ENCODE peak calls at places on chromosomes 2 and 18, in eight cellular contexts. B is fibroblast of lung, C is progenitor cell of endocrine pancreas, V is astrocyte of the spinal cord, X is suprapubic skin, P is AG10803, L is SK-N-SH, I is RWPE1. W is an unnamed sample.

GRCh38 chr2:145141981-145142380 is 622.1 kb upstream of the ZEB2 start:
- DNase-seq in X (no peak), C (no peak), B (no peak), L (no peak), I (no peak), P (no peak), V (no peak), W (no peak)

GRCh38 chr2:215619989-215620388 is 184.1 kb upstream of the FN1 start:
- DNase-seq in C (no peak), P (no peak), B (no peak), X (no peak), L (no peak), V (no peak), I (no peak), W (no peak)

GRCh38 chr2:64260817-64261216 is 116.6 kb upstream of the PELI1 start:
- DNase-seq in C (no peak), P (no peak), X (no peak), L (no peak), I (no peak), V (no peak), B (no peak), W (no peak)

GRCh38 chr2:181750305-181750704 is 70.0 kb upstream of the NEUROD1 start:
- DNase-seq in V (no peak), L (no peak), X (no peak), P (no peak), I (no peak), B (no peak), C (no peak), W (no peak)

GRCh38 chr2:38439226-38439612 is 62.1 kb upstream of the ATL2 start:
- DNase-seq in B (no peak), C (no peak), X (no peak), V (no peak), P (no peak), L (no peak), I (no peak), W (no peak)

GRCh38 chr2:63865159-63865799 is 23.6 kb downstream of the UGP2 start:
- DNase-seq in L (no peak), B (no peak), C (no peak), V (no peak), P (peak; percentile 88), X (no peak), I (no peak), W (no peak)

GRCh38 chr2:230564805-230565779 is 147.6 kb upstream of the CAB39 start:
- DNase-seq in P (no peak), X (no peak), C (no peak), I (no peak), B (peak; percentile 70), L (no peak), V (no peak), W (no peak)

GRCh38 chr2:63590621-63591408 is 2.1 kb downstream of the MDH1 start:
- DNase-seq in X (no peak), P (no peak), V (no peak), L (no peak), C (no peak), B (no peak), I (no peak), W (no peak)

GRCh38 chr18:59416818-59417217 is 57.8 kb upstream of the LMAN1 start:
- DNase-seq in X (no peak), I (no peak), C (no peak), B (no peak), P (no peak), L (no peak), V (no peak), W (no peak)

GRCh38 chr2:120599064-120599463 is 136.6 kb upstream of the GLI2 start:
- DNase-seq in B (no peak), X (no peak), I (no peak), L (no peak), P (no peak), V (no peak), C (no peak), W (no peak)

GRCh38 chr2:27591745-27592144 is 8.9 kb downstream of the ZNF512 start:
- DNase-seq in P (peak; percentile 1), C (no peak), I (no peak), V (no peak), B (peak; percentile 17), L (no peak), X (no peak), W (no peak)

GRCh38 chr18:42635378-42636048 is 480.0 kb downstream of the RIT2 start:
- DNase-seq in V (no peak), X (no peak), L (peak; percentile 7), I (no peak), C (no peak), B (no peak), P (no peak), W (no peak)

GRCh38 chr18:77129150-77129551 is 3.4 kb downstream of the MBP start:
- DNase-seq in P (peak; percentile 95), V (peak; percentile 96), I (no peak), X (no peak), L (no peak), C (no peak), B (peak; percentile 99), W (peak; percentile 97)

GRCh38 chr2:70133521-70134348 is 46.5 kb downstream of the PCBP1 start:
- DNase-seq in X (no peak), B (peak; percentile 91), I (no peak), C (no peak), P (no peak), V (peak; percentile 55), L (no peak), W (peak; percentile 62)

GRCh38 chr2:230312638-230313037 is 14.4 kb upstream of the SP140L start:
- DNase-seq in V (peak; percentile 1), B (peak; percentile 58), C (no peak), I (no peak), X (no peak), L (no peak), P (peak; percentile 31), W (no peak)

GRCh38 chr2:160207804-160208661 is 8.0 kb upstream of the ITGB6 start:
- DNase-seq in C (no peak), X (no peak), I (peak; percentile 91), B (peak; percentile 96), L (peak; percentile 66), V (peak; percentile 94), P (peak; percentile 98), W (peak; percentile 93)

GRCh38 chr2:101775092-101775491 is 77.6 kb downstream of the MAP4K4 start:
- DNase-seq in I (no peak), C (no peak), X (no peak), B (peak; percentile 42), V (no peak), L (no peak), P (no peak), W (no peak)

GRCh38 chr18:47260138-47260923 is 8.9 kb upstream of the SKOR2 start:
- DNase-seq in I (peak; percentile 38), V (peak; percentile 55), B (peak; percentile 44), P (peak; percentile 23), C (peak; percentile 86), L (peak; percentile 78), X (no peak), W (peak; percentile 27)

GRCh38 chr18:77135339-77136075 is 2.9 kb upstream of the MBP start:
- DNase-seq in P (no peak), I (no peak), B (no peak), V (no peak), C (no peak), X (no peak), L (no peak), W (no peak)

GRCh38 chr2:181371782-181372292 is 85.3 kb upstream of the ITGA4 start:
- DNase-seq in P (peak; percentile 92), B (peak; percentile 83), L (no peak), C (no peak), I (no peak), X (no peak), V (peak; percentile 40), W (peak; percentile 89)

GRCh38 chr2:25726511-25726910 is 53.1 kb upstream of the DTNB start:
- DNase-seq in B (no peak), V (no peak), P (no peak), C (no peak), I (no peak), L (no peak), X (no peak), W (no peak)

GRCh38 chr2:41937464-41937861 is 110.4 kb upstream of the PKDCC start:
- DNase-seq in C (no peak), L (peak; percentile 53), B (peak; percentile 77), I (no peak), V (no peak), P (peak; percentile 67), X (no peak), W (peak; percentile 56)

GRCh38 chr2:7418343-7418742 is 501.1 kb downstream of the RNF144A start:
- DNase-seq in X (no peak), I (no peak), P (no peak), V (no peak), L (no peak), C (no peak), B (no peak), W (peak; percentile 7)

DNA sequence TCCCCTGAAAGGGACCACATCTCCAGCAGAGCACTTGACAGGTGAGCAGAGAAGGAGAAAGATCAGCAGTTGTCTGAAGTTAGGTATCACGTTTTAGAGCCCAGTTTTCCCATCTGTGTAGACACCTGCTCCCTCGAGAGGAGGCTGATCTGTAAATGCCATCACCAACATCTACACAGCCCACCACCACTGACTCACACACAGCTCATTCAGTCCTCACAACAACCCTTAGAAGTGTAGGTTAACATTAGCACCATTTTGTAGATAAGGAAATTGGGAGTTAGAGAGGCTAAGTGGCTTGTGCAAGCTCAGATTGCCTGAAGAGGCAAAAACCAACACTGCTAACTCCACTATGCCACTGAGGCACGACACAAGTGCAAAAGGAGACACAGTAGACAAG is 37.2 kb upstream of the STAT1 start:
- DNase-seq in I (no peak), B (peak; percentile 44), X (no peak), C (no peak), L (no peak), V (no peak), P (no peak), W (no peak)
- TF ChIP-seq CTCF in I (no peak), B (no peak), X (no peak), C (no peak), L (no peak), V (no peak), P (no peak), W (no peak)

DNA sequence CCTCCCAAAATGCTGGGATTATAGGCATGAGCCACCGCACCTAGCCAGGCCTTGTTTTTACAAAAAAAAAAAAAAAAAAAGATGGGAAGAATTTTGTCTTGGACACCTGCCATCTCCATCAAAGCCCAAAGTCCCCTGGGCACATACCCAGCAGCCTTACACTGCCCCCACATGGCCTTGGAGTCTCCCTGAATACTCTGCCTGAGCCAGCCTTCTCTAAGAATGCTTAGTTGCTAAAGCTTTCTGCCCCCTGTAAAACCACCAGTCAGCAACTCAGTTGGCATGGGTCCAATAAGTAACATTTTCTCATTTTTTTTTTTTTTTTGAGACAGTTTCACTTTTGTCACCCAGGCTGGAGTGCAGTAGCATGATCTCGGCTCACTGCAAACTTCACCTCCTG is 40.6 kb downstream of the SPC25 start:
- DNase-seq in L (peak; percentile 32), B (peak; percentile 22), P (peak; percentile 27), V (peak; percentile 28), I (no peak), X (no peak), C (no peak), W (peak; percentile 37)
- TF ChIP-seq CTCF in L (peak; percentile 34), B (peak; percentile 23), P (peak; percentile 11), V (peak; percentile 4), I (no peak), X (no peak), C (no peak), W (no peak)

GRCh38 chr2:240663791-240664190 is 18.9 kb downstream of the AQP12B start:
- DNase-seq in V (no peak), C (no peak), B (no peak), L (no peak), I (no peak), P (no peak), X (no peak), W (no peak)
- TF ChIP-seq CTCF in V (peak; percentile 13), C (peak; percentile 9), B (no peak), L (peak; percentile 19), I (no peak), P (no peak), X (no peak), W (no peak)

GRCh38 chr2:240595381-240596079 is 9.0 kb downstream of the CAPN10 start:
- DNase-seq in C (no peak), X (peak; percentile 76), B (no peak), V (no peak), P (no peak), I (no peak), L (peak; percentile 76), W (no peak)
- TF ChIP-seq CTCF in C (peak; percentile 27), X (no peak), B (peak; percentile 33), V (peak; percentile 33), P (peak; percentile 10), I (no peak), L (peak; percentile 31), W (no peak)